ENCODE peak calls at places on chromosomes 16 and 17, in six cellular contexts. U is PC-9, G is lower leg skin, A is uterus, L is mucosa of descending colon, M is GM10248. I is an unnamed sample.

GRCh38 chr17:49928826-49929475 is 40.0 kb upstream of the DLX4 start:
- DNase-seq in A (no peak), L (no peak), M (no peak), U (no peak), G (no peak), I (no peak)

GRCh38 chr16:74748710-74749073 is 25.9 kb downstream of the FA2H start:
- DNase-seq in A (no peak), G (no peak), U (no peak), L (no peak), M (no peak), I (no peak)

GRCh38 chr17:50426814-50427787 is 1.1 kb downstream of the ACSF2 start:
- DNase-seq in U (peak), A (peak), M (peak), L (peak), G (no peak), I (peak)

GRCh38 chr16:27426423-27427408 is 24.7 kb downstream of the IL21R start:
- DNase-seq in L (peak), M (peak), A (no peak), U (peak), G (peak), I (peak)

GRCh38 chr17:38761612-38762011 is 9.1 kb downstream of the PSMB3 start:
- DNase-seq in A (no peak), U (no peak), G (no peak), L (peak), M (no peak), I (no peak)

GRCh38 chr17:28573521-28573920 is 2.2 kb upstream of the PIGS start:
- DNase-seq in A (no peak), G (no peak), L (peak), U (no peak), M (no peak), I (no peak)

GRCh38 chr16:22721497-22722100 is 92.4 kb upstream of the HS3ST2 start:
- DNase-seq in A (no peak), L (no peak), U (no peak), G (no peak), M (no peak), I (no peak)

GRCh38 chr17:66654341-66654740 is 180.6 kb upstream of the CACNG5 start:
- DNase-seq in M (no peak), A (no peak), U (no peak), L (no peak), G (no peak), I (no peak)

GRCh38 chr17:65055280-65055707 is 1.2 kb downstream of the GNA13 start:
- DNase-seq in U (no peak), M (no peak), A (no peak), L (no peak), G (no peak), I (no peak)

GRCh38 chr17:65449495-65449894 is 112.0 kb downstream of the AXIN2 start:
- DNase-seq in A (no peak), G (no peak), L (no peak), U (no peak), M (no peak), I (no peak)

GRCh38 chr17:63082273-63082861 is 116.3 kb downstream of the TANC2 start:
- DNase-seq in A (no peak), U (no peak), G (no peak), L (peak), M (no peak), I (no peak)

GRCh38 chr17:17849863-17850373 is 13.1 kb upstream of the SREBF1 start:
- DNase-seq in A (peak), M (peak), L (peak), G (no peak), U (peak), I (no peak)
- TF ChIP-seq CTCF in A (peak), M (peak), L (no peak), G (no peak), U (no peak), I (no peak)

GRCh38 chr17:75624021-75624420 is 9.2 kb upstream of the SMIM5 start:
- DNase-seq in M (no peak), A (no peak), G (no peak), U (no peak), L (no peak), I (no peak)

GRCh38 chr17:75627094-75627493 is 6.1 kb upstream of the SMIM5 start:
- DNase-seq in A (no peak), U (no peak), G (no peak), M (no peak), L (no peak), I (no peak)

GRCh38 chr17:75626496-75627038 is 6.7 kb upstream of the SMIM5 start:
- DNase-seq in L (no peak), M (no peak), A (no peak), U (no peak), G (no peak), I (no peak)

GRCh38 chr17:75624714-75625345 is 8.4 kb upstream of the SMIM5 start:
- DNase-seq in U (no peak), A (no peak), M (no peak), G (no peak), L (no peak), I (no peak)

GRCh38 chr17:75625813-75626486 is 7.3 kb upstream of the SMIM5 start:
- DNase-seq in G (no peak), A (no peak), M (peak), L (no peak), U (no peak), I (no peak)
- TF ChIP-seq CTCF in G (no peak), A (peak), M (peak), L (peak), U (peak), I (no peak)

DNA sequence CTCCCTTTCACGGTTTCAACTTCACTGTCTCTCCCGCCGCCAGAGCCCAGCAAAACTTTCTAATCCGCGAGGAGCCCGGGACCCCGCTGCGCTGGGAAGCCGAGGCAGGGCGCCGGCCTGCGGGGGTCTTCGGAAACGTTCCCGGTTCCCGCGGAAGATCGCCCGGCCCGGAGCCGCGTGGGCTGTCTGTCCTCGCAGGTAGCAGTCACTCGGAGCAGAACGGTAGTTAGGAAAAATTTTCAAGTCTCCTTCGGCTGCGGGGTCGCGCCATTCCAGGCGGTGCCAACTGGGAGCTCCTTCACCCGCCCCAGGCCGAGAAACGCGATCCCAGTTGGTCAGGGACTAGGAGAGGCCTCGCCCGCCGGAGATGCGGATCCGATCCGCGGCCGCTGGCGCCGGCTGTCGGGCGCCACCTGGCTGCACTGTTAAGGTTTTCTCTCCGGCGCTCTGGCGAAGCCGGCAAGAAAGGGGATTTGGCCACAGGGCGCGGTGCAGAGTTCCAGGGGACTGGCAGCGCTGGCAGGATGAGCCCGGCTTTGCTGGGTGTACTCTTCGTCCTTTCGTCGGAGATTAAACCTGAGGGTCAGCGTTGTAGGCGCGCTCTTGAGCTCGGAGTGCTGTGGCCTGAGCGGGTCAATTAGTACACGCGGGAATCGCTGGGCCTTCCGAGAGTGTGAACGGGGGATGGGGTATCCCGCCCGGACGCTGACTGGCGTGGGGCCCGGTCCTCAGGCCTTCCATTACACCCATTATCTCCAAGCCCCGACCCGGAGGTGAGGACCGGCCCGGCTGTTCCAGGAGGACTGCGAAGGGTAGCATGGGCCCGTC is 135.4 kb downstream of the KCNJ12 start:
- DNase-seq in A (peak), G (peak), U (peak), L (peak), M (peak), I (peak)
- TF ChIP-seq CTCF in A (peak), G (no peak), U (peak), L (peak), M (peak), I (no peak)

GRCh38 chr17:11922634-11923033 is 74.6 kb downstream of the ZNF18 start:
- DNase-seq in A (no peak), M (no peak), U (no peak), G (no peak), L (no peak), I (no peak)

GRCh38 chr17:11921296-11921695 is 76.0 kb downstream of the ZNF18 start:
- DNase-seq in M (no peak), U (no peak), A (no peak), L (no peak), G (no peak), I (no peak)

GRCh38 chr17:11928436-11928835 is 68.8 kb downstream of the ZNF18 start:
- DNase-seq in L (no peak), G (no peak), M (no peak), U (no peak), A (no peak), I (no peak)

GRCh38 chr17:11925271-11926021 is 71.8 kb downstream of the ZNF18 start:
- DNase-seq in G (no peak), A (peak), L (no peak), M (no peak), U (no peak), I (no peak)
- TF ChIP-seq CTCF in G (no peak), A (no peak), L (no peak), M (no peak), U (no peak), I (no peak)

GRCh38 chr16:30658731-30659506 is 688 bp downstream of the FBRS start:
- DNase-seq in U (no peak), G (peak), L (no peak), M (peak), A (peak), I (peak)
- TF ChIP-seq CTCF in U (peak), G (no peak), L (no peak), M (peak), A (peak), I (no peak)

DNA sequence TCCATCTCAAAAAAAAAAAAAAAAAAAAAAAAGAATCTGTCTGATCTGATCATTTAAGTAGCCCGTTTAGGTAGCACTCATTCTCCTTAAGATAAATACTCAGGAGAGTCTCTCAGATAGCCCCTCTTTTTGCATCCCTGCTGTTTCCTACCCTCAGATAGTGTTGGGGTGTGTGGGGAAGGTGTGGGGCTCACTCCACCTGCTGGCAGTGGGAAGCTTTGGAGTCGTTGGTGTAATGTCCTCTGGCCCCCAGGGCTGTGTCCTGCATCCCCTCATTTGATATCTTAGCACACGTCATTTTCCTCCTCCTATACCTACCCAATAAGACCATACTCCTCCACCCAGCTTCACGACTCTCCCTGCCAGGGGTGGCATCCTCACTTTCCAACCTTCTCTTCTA is 20.5 kb upstream of the MYH10 start:
- DNase-seq in M (no peak), A (no peak), U (no peak), L (no peak), G (no peak), I (no peak)
- TF ChIP-seq CTCF in M (peak), A (no peak), U (no peak), L (no peak), G (no peak), I (no peak)

GRCh38 chr17:61317779-61318178 is 81.9 kb upstream of the TBX2 start:
- DNase-seq in U (no peak), A (no peak), G (no peak), L (no peak), M (no peak), I (no peak)

GRCh38 chr17:61313515-61314326 is 85.9 kb upstream of the TBX2 start:
- DNase-seq in G (no peak), M (no peak), L (no peak), A (no peak), U (no peak), I (no peak)

GRCh38 chr17:61312406-61313295 is 87.0 kb upstream of the TBX2 start:
- DNase-seq in U (no peak), M (no peak), G (no peak), L (no peak), A (no peak), I (no peak)

GRCh38 chr17:61316633-61317032 is 83.0 kb upstream of the TBX2 start:
- DNase-seq in L (no peak), A (no peak), U (no peak), M (no peak), G (no peak), I (no peak)

GRCh38 chr17:61314368-61315078 is 85.1 kb upstream of the TBX2 start:
- DNase-seq in U (no peak), A (peak), G (no peak), M (no peak), L (no peak), I (no peak)
- TF ChIP-seq CTCF in U (no peak), A (peak), G (no peak), M (no peak), L (no peak), I (no peak)

DNA sequence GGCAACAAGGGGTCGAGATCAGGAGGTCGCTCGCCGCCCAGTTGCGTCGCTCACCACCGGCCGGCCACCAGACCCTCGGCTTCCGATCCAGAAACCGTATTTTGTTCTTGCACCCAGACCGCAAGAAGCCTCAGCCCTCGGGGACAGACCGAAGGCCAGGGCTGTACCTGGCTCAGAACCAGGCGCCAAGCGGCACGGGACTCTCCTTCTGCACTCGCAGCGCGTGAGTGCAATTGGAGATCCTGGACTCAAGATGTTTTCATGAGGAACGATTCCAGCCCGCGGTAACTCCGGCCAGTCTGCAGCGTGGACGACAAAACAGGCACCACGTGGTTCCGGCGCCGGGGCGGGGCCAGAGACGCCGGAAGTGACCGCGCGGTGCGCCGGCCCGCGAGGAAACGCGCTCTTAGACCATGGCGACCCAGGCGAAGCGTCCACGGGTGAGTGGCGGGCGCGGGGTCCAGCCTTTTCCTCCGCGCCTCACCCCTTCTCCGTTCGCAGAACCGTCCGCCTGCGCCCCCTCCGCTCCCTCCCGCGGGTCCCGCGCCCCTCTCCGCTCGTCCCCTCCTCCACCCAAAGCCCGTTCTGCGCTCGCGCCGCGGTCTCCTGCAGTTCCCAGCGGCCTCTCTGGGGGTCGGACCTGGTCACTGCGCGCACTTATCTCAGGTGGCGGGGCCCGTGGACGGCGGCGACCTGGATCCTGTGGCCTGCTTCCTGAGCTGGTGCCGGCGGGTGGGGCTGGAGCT is at the start of gene SETD6:
- DNase-seq in L (peak), G (peak), A (peak), M (peak), U (peak), I (peak)
- TF ChIP-seq CTCF in L (no peak), G (no peak), A (peak), M (peak), U (no peak), I (no peak)

GRCh38 chr17:42276359-42276608 is at the start of gene STAT5B:
- DNase-seq in U (peak), M (peak), G (peak), A (peak), L (peak), I (peak)

GRCh38 chr17:42274812-42275526 is 1.2 kb downstream of the STAT5B start:
- DNase-seq in L (no peak), A (no peak), U (no peak), M (no peak), G (no peak), I (no peak)

GRCh38 chr17:42276609-42277341 is 584 bp upstream of the STAT5B start:
- DNase-seq in L (peak), M (peak), A (peak), G (peak), U (peak), I (no peak)

GRCh38 chr17:42274273-42274542 is 2.0 kb downstream of the STAT5B start:
- DNase-seq in G (no peak), L (no peak), A (no peak), M (no peak), U (no peak), I (no peak)

GRCh38 chr17:42275527-42276358 is 448 bp downstream of the STAT5B start:
- DNase-seq in G (no peak), M (no peak), A (peak), U (no peak), L (peak), I (no peak)
- TF ChIP-seq CTCF in G (no peak), M (no peak), A (no peak), U (no peak), L (no peak), I (no peak)

I was measured in activated B cell treated with CpG ODN at 0.5 μM for 24 hours.